ENCODE peak calls at places on chromosomes 4 and X, in nine cellular contexts. M, D, T, Y, H, U, W, X and I are unnamed samples. For H3K9me3 and H3K4me1, the result is how much of the 10 kb centered on the place peaks cover.

GRCh38 chr4:121675715-121676114 is 21.1 kb downstream of the ANXA5 start:
- DNase-seq in M (no peak), D (no peak), T (no peak), Y (no peak), H (no peak), U (peak), W (no peak), X (no peak), I (no peak)

GRCh38 chr4:7960790-7961655 is 21.4 kb upstream of the AFAP1 start:
- DNase-seq in M (no peak), D (no peak), T (no peak), Y (peak), H (no peak), U (peak), W (peak), X (no peak), I (peak)

GRCh38 chr4:104756837-104757236 is 262.1 kb upstream of the CXXC4 start:
- DNase-seq in M (no peak), D (no peak), T (no peak), Y (no peak), H (no peak), U (no peak), W (no peak), X (no peak), I (no peak)

GRCh38 chr4:65559270-65559669 is 111.0 kb downstream of the EPHA5 start:
- DNase-seq in M (no peak), D (no peak), T (no peak), Y (no peak), H (no peak), U (no peak), W (no peak), X (no peak), I (no peak)

GRCh38 chrX:10981491-10981890 is 129.6 kb upstream of the HCCS start:
- DNase-seq in M (no peak), D (no peak), T (no peak), Y (no peak), H (no peak), U (no peak), W (no peak), X (no peak), I (no peak)

GRCh38 chr4:4456351-4456750 is 69.4 kb downstream of the NSG1 start:
- DNase-seq in M (no peak), D (no peak), T (no peak), Y (no peak), H (no peak), U (no peak), W (no peak), X (no peak), I (no peak)

GRCh38 chr4:62394751-62395150 is 1194.6 kb downstream of the ADGRL3 start:
- DNase-seq in M (no peak), D (no peak), T (no peak), Y (no peak), H (no peak), U (no peak), W (no peak), X (no peak), I (no peak)

GRCh38 chrX:144637731-144638130 is 609.6 kb upstream of the SPANXN1 start:
- DNase-seq in M (no peak), D (no peak), T (no peak), Y (no peak), H (no peak), U (no peak), W (no peak), X (no peak), I (no peak)

GRCh38 chr4:22442956-22443355 is 72.9 kb downstream of the ADGRA3 start:
- DNase-seq in M (no peak), D (no peak), T (no peak), Y (no peak), H (no peak), U (no peak), W (no peak), X (no peak), I (no peak)
- H3K9me3 ChIP-seq in M (under half), D (under half), T (under half), Y (under half), H (under half), U (under half), W (under half), X (under half), I (under half)

GRCh38 chr4:89137695-89138094 is 26.4 kb downstream of the TIGD2 start:
- DNase-seq in M (no peak), D (no peak), T (no peak), Y (no peak), H (no peak), U (no peak), W (no peak), X (no peak), I (no peak)
- H3K4me1 ChIP-seq in M (under half), D (under half), T (under half), Y (under half), H (under half), U (under half), W (under half), X (under half), I (under half)

DNA sequence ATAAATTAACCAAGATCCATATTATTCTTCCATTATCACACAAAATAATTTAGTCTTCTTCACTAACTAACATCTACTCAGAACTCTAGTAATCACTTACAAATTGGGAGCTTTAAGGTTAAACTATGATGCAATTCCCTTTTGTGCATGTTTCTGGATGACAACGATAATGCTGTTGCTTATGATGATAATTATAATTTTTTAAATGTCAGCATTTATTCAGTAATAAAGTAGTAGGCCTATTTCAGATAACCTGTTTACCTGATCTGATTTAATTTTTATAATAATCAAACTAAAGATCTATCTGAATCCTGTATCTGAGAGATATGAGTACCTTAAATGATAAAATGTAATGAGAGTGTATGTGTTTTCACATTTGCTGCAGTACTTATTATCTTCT is 507.8 kb upstream of the GRID2 start:
- DNase-seq in M (no peak), D (no peak), T (no peak), Y (no peak), H (no peak), U (no peak), W (no peak), X (no peak), I (no peak)
- H3K9me3 ChIP-seq in M (under half), D (under half), T (under half), Y (under half), H (under half), U (under half), W (under half), X (under half), I (under half)

DNA sequence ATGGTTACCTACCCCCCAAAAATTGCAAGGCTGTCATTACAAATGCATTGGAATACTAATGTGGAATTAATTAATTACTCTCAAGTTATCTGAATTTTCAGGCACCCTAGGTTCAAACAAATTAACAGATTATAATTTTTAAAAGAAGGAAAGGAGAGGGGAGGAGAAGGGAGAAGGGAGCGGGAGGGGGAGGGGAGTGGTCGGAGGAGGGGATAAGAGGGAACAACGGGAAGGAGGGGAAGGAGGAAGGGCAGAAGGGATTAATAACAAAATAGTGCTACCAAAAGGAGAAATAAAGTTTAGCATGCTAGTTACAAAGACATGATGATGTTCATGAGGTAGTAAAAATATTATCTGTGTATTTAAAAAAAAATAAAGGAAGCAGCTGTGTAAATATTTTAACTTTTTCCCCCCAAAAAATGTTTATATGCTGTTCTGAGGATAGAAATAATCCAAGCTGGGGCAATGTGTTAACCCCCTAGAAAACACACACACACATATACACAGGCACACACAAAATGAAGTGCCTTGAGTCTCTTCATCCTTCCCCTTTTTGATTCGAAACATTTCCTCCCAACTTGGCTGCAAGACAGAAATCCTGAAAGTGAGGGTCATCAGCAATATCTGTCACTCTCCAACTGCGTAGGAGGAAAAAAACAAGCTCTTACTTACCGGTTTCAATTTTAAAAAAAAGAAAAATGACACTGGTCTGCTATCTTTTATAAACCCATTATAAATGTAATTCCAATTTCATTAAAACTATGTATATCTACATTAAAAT is 58.8 kb downstream of the PPP3CA start:
- DNase-seq in M (no peak), D (no peak), T (no peak), Y (no peak), H (no peak), U (peak), W (no peak), X (no peak), I (no peak)
- H3K4me1 ChIP-seq in M (half or more), D (under half), T (under half), Y (under half), H (under half), U (under half), W (under half), X (half or more), I (half or more)

GRCh38 chrX:140507223-140507981 is 2.5 kb upstream of the SOX3 start:
- DNase-seq in M (no peak), D (no peak), T (no peak), Y (no peak), H (no peak), U (no peak), W (no peak), X (no peak), I (no peak)

GRCh38 chrX:140507982-140508305 is 3.1 kb upstream of the SOX3 start:
- DNase-seq in M (peak), D (no peak), T (peak), Y (no peak), H (no peak), U (no peak), W (no peak), X (peak), I (no peak)

GRCh38 chrX:140510306-140510676 is 5.4 kb upstream of the SOX3 start:
- DNase-seq in M (no peak), D (no peak), T (no peak), Y (no peak), H (no peak), U (no peak), W (no peak), X (no peak), I (no peak)

GRCh38 chrX:140509468-140510305 is 4.8 kb upstream of the SOX3 start:
- DNase-seq in M (no peak), D (no peak), T (no peak), Y (no peak), H (no peak), U (no peak), W (no peak), X (no peak), I (no peak)

GRCh38 chrX:140508958-140509357 is 4.1 kb upstream of the SOX3 start:
- DNase-seq in M (no peak), D (no peak), T (no peak), Y (no peak), H (no peak), U (no peak), W (no peak), X (no peak), I (no peak)
- H3K9me3 ChIP-seq in M (under half), D (under half), T (under half), Y (under half), H (under half), U (under half), W (under half), X (under half), I (under half)